ENCODE peak calls at places on chromosomes 4 and X, in four cellular contexts. B, Z, R and Y are unnamed samples.

GRCh38 chr4:170111100-170111499 is 21.3 kb upstream of the AADAT start:
- DNase-seq in B (no peak), Z (no peak), R (no peak), Y (no peak)

GRCh38 chr4:25448379-25449109 is 71.5 kb downstream of the ANAPC4 start:
- DNase-seq in B (peak), Z (peak), R (no peak), Y (peak)

GRCh38 chrX:27966955-27967354 is 14.3 kb downstream of the DCAF8L1 start:
- DNase-seq in B (peak), Z (peak), R (no peak), Y (no peak)

GRCh38 chr4:189265515-189265914 is 675.2 kb upstream of the FRG1 start:
- DNase-seq in B (no peak), Z (no peak), R (no peak), Y (peak)

GRCh38 chrX:119118780-119119395 is 8.7 kb downstream of the KIAA1210 start:
- DNase-seq in B (peak), Z (peak), R (peak), Y (peak)

GRCh38 chr4:80452768-80453167 is 117.2 kb downstream of the CFAP299 start:
- DNase-seq in B (no peak), Z (no peak), R (no peak), Y (no peak)

GRCh38 chr4:62117879-62118278 is 917.8 kb downstream of the ADGRL3 start:
- DNase-seq in B (no peak), Z (no peak), R (no peak), Y (no peak)

GRCh38 chrX:13940646-13941045 is 89.0 kb downstream of the GEMIN8 start:
- DNase-seq in B (no peak), Z (no peak), R (no peak), Y (no peak)

GRCh38 chr4:2135083-2135482 is 76.0 kb downstream of the NAT8L start:
- DNase-seq in B (peak), Z (peak), R (no peak), Y (no peak)

GRCh38 chr4:89283226-89283974 is 24.2 kb downstream of the GPRIN3 start:
- DNase-seq in B (peak), Z (no peak), R (no peak), Y (no peak)

GRCh38 chr4:76430519-76431388 is 4.3 kb upstream of the SHROOM3 start:
- DNase-seq in B (peak), Z (peak), R (no peak), Y (no peak)

GRCh38 chr4:7426525-7427171 is 8.1 kb downstream of the PSAPL1 start:
- DNase-seq in B (no peak), Z (no peak), R (no peak), Y (peak)

GRCh38 chr4:71162386-71162785 is 168.9 kb downstream of the DCK start:
- DNase-seq in B (no peak), Z (no peak), R (no peak), Y (no peak)

GRCh38 chr4:25981749-25982148 is 67.7 kb downstream of the SMIM20 start:
- DNase-seq in B (no peak), Z (no peak), R (no peak), Y (no peak)

GRCh38 chr4:26433556-26433955 is 56.7 kb downstream of the CCKAR start:
- DNase-seq in B (no peak), Z (no peak), R (no peak), Y (no peak)

GRCh38 chrX:48938721-48939416 is 18.5 kb downstream of the OTUD5 start:
- DNase-seq in B (no peak), Z (no peak), R (no peak), Y (no peak)

GRCh38 chrX:52574416-52575275 is 57.8 kb upstream of the XAGE1B start:
- DNase-seq in B (peak), Z (peak), R (no peak), Y (no peak)

GRCh38 chrX:19616959-19617358 is 101.7 kb upstream of the MAP3K15 start:
- DNase-seq in B (no peak), Z (peak), R (no peak), Y (no peak)

GRCh38 chrX:66030505-66031317 is 9.2 kb downstream of the VSIG4 start:
- DNase-seq in B (peak), Z (peak), R (no peak), Y (peak)

DNA sequence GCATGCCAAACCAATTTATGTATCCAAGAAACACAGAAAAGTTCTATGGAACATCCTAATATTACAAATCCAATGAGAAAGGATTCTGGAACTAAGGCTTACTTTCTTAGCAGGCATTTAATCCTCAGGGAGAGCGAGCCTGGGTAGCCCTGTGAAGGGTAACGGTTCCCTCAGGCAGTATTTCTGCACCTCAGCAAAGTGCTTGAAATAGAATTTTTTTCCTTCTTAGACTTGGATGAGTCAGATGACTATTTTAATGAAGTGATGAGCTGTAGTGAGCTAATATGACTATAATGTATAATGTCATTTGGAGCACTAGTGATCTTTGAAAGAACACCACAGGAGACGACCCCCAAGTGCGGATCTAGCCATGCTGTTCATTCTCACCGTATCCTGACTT is 493.0 kb upstream of the FAM241A start:
- DNase-seq in B (peak), Z (no peak), R (no peak), Y (no peak)
- H2BK5ac ChIP-seq in B (no peak), Z (no peak), R (no peak), Y (no peak)

GRCh38 chrX:41336447-41336846 is 2.5 kb downstream of the DDX3X start:
- DNase-seq in B (no peak), Z (no peak), R (no peak), Y (no peak)
- H3K4ac ChIP-seq in B (no peak), Z (no peak), R (no peak), Y (no peak)

GRCh38 chrX:23952984-23953907 is 45.4 kb downstream of the CXorf58 start:
- DNase-seq in B (no peak), Z (no peak), R (no peak), Y (peak)
- H2BK5ac ChIP-seq in B (no peak), Z (no peak), R (peak), Y (no peak)

GRCh38 chr4:119684463-119684862 is 55.9 kb upstream of the PDE5A start:
- DNase-seq in B (no peak), Z (no peak), R (no peak), Y (no peak)

GRCh38 chr4:119692001-119692400 is 63.4 kb upstream of the PDE5A start:
- DNase-seq in B (peak), Z (peak), R (no peak), Y (no peak)

GRCh38 chr4:119693127-119693526 is 64.5 kb upstream of the PDE5A start:
- DNase-seq in B (peak), Z (peak), R (no peak), Y (no peak)

GRCh38 chr4:119690871-119691270 is 62.3 kb upstream of the PDE5A start:
- DNase-seq in B (no peak), Z (no peak), R (no peak), Y (no peak)

DNA sequence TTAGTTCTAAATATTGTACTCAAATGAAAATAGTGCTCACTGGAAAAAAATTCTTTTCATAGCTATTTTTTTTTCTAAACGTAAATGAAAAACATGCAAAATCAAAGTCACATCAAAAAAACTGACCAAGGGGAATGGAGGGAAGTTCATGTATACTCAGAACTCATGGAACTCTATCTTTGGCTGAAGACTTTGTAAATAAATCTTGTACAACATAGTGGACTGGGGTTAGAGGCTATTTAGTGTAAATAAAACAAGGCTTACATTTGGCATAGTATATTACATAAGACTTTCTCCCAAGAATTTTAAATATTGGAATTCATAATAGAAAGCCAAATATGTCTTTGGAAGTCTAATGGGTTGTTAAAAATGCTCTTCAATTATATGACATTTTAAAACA is 59.8 kb upstream of the PDE5A start:
- DNase-seq in B (no peak), Z (no peak), R (no peak), Y (no peak)
- H3K4ac ChIP-seq in B (no peak), Z (no peak), R (no peak), Y (no peak)

GRCh38 chrX:154525606-154526490 is 9.8 kb upstream of the FAM3A start:
- DNase-seq in B (no peak), Z (no peak), R (no peak), Y (no peak)
- H2BK5ac ChIP-seq in B (no peak), Z (no peak), R (no peak), Y (no peak)